ENCODE peak calls at places on chromosomes 6 and 20, in five cellular contexts. S is T-helper 17 cell, X is NCI-H1930, A is T1000, E is Right ventricle myocardium superior. V is an unnamed sample.

GRCh38 chr6:149566372-149567193 is at the start of gene GINM1:
- DNase-seq in S (peak), X (no peak), A (peak), E (peak), V (peak)

GRCh38 chr6:30926644-30927043 is 5.3 kb downstream of the SFTA2 start:
- DNase-seq in S (no peak), X (no peak), A (no peak), E (peak), V (no peak)

GRCh38 chr6:8060346-8060745 is 3.8 kb downstream of the BLOC1S5 start:
- DNase-seq in S (no peak), X (no peak), A (no peak), E (no peak), V (no peak)

GRCh38 chr6:24658573-24659511 is 7.9 kb downstream of the TDP2 start:
- DNase-seq in S (no peak), X (no peak), A (no peak), E (no peak), V (no peak)

GRCh38 chr6:169975701-169976100 is 224.3 kb downstream of the ERMARD start:
- DNase-seq in S (no peak), X (no peak), A (no peak), E (no peak), V (no peak)

GRCh38 chr20:19423892-19424620 is 211.6 kb downstream of the SLC24A3 start:
- DNase-seq in S (no peak), X (no peak), A (no peak), E (no peak), V (no peak)

GRCh38 chr6:14638932-14639875 is 521.6 kb downstream of the CD83 start:
- DNase-seq in S (no peak), X (no peak), A (no peak), E (peak), V (no peak)

GRCh38 chr6:167751579-167752115 is 75.1 kb upstream of the AFDN start:
- DNase-seq in S (no peak), X (no peak), A (no peak), E (no peak), V (no peak)

GRCh38 chr6:68339488-68339887 is 295.6 kb upstream of the ADGRB3 start:
- DNase-seq in S (no peak), X (no peak), A (no peak), E (no peak), V (no peak)

GRCh38 chr6:166671434-166672061 is 44.5 kb upstream of the RPS6KA2 start:
- DNase-seq in S (no peak), X (no peak), A (no peak), E (no peak), V (no peak)

GRCh38 chr6:4774715-4775590 is 1.3 kb upstream of the CDYL start:
- DNase-seq in S (peak), X (no peak), A (no peak), E (peak), V (no peak)

GRCh38 chr20:25533920-25534700 is 51.2 kb downstream of the NINL start:
- DNase-seq in S (no peak), X (no peak), A (no peak), E (no peak), V (no peak)

GRCh38 chr6:35757461-35758123 is 18.8 kb upstream of the CLPSL2 start:
- DNase-seq in S (no peak), X (no peak), A (no peak), E (no peak), V (no peak)

GRCh38 chr6:143232849-143233248 is 172.2 kb downstream of the AIG1 start:
- DNase-seq in S (no peak), X (peak), A (no peak), E (peak), V (no peak)

GRCh38 chr20:21102252-21102609 is 3.9 kb downstream of the LINC00237 start:
- DNase-seq in S (no peak), X (no peak), A (no peak), E (no peak), V (no peak)

GRCh38 chr6:140320081-140320798 is 945.8 kb upstream of the CITED2 start:
- DNase-seq in S (no peak), X (no peak), A (no peak), E (no peak), V (no peak)

GRCh38 chr20:17969276-17969883 is 562 bp downstream of the MGME1 start:
- DNase-seq in S (peak), X (no peak), A (no peak), E (no peak), V (no peak)

GRCh38 chr6:157229733-157230132 is 93.6 kb downstream of the TMEM242 start:
- DNase-seq in S (no peak), X (peak), A (no peak), E (no peak), V (peak)

GRCh38 chr6:41502607-41503434 is 43.4 kb upstream of the FOXP4 start:
- DNase-seq in S (no peak), X (no peak), A (no peak), E (peak), V (no peak)

GRCh38 chr6:143676437-143677045 is 1.2 kb upstream of the PHACTR2 start:
- DNase-seq in S (no peak), X (no peak), A (no peak), E (no peak), V (no peak)

GRCh38 chr6:159134701-159135364 is 34.4 kb upstream of the FNDC1 start:
- DNase-seq in S (peak), X (peak), A (peak), E (no peak), V (peak)

V was measured in NCI-H2107.